ENCODE peak calls at places on chromosomes 3 and 15, in four cellular contexts. J, Y, F and W are unnamed samples.

GRCh38 chr15:40467260-40467615 is 3.5 kb upstream of the CHST14 start:
- DNase-seq in J (no peak), Y (no peak), F (no peak), W (no peak)

GRCh38 chr15:80480171-80480811 is 76.1 kb downstream of the ARNT2 start:
- DNase-seq in J (no peak), Y (no peak), F (no peak), W (no peak)

GRCh38 chr3:37465174-37465573 is 290.8 kb upstream of the LRRFIP2 start:
- DNase-seq in J (no peak), Y (no peak), F (no peak), W (no peak)

GRCh38 chr15:25775317-25775912 is 87.7 kb downstream of the ATP10A start:
- DNase-seq in J (peak), Y (no peak), F (peak), W (no peak)

GRCh38 chr3:46312996-46313395 is 40.9 kb upstream of the CCR2 start:
- DNase-seq in J (no peak), Y (no peak), F (no peak), W (no peak)

GRCh38 chr15:95557226-95558046 is 773.1 kb upstream of the NR2F2 start:
- DNase-seq in J (peak), Y (peak), F (peak), W (peak)

GRCh38 chr3:136994772-136995516 is 37.2 kb downstream of the IL20RB start:
- DNase-seq in J (peak), Y (no peak), F (no peak), W (peak)

GRCh38 chr3:152760024-152760563 is 74.8 kb upstream of the P2RY1 start:
- DNase-seq in J (no peak), Y (no peak), F (peak), W (no peak)

GRCh38 chr3:11734-12133 is 184.8 kb upstream of the CHL1 start:
- DNase-seq in J (no peak), Y (no peak), F (no peak), W (no peak)

GRCh38 chr3:190697901-190698300 is 164.6 kb downstream of the GMNC start:
- DNase-seq in J (peak), Y (no peak), F (no peak), W (no peak)

GRCh38 chr3:69821133-69821532 is 81.9 kb downstream of the MITF start:
- DNase-seq in J (no peak), Y (no peak), F (no peak), W (no peak)

GRCh38 chr3:69817988-69818387 is 78.7 kb downstream of the MITF start:
- DNase-seq in J (no peak), Y (no peak), F (no peak), W (no peak)

GRCh38 chr3:69819283-69819682 is 80.0 kb downstream of the MITF start:
- DNase-seq in J (no peak), Y (no peak), F (no peak), W (no peak)

GRCh38 chr3:69811452-69812401 is 72.5 kb downstream of the MITF start:
- DNase-seq in J (no peak), Y (no peak), F (no peak), W (no peak)

DNA sequence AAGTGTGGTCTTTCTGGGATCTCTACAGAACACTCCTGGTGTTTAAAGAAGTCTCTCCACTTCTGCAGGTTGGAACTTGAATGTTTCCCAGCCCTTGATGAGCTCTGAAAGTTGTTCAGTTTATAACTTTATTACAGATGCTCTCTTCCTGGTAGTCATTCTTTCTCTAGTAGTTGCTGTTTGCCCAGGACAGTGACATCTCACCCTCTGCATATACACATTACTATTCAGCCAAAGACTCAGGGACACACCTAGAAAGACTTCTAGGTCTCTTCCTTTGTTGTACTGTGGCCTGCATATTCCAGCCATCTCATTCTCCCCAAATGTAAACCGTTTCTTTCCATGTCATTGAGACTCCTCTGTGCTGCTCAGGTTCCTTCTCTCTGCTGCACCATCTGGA is 76.7 kb downstream of the MITF start:
- DNase-seq in J (no peak), Y (no peak), F (no peak), W (no peak)
- TF ChIP-seq FOS in J (no peak), Y (no peak), F (no peak), W (no peak)

GRCh38 chr3:149584236-149584635 is 73.6 kb downstream of the WWTR1 start:
- DNase-seq in J (no peak), Y (no peak), F (no peak), W (no peak)

GRCh38 chr3:149579838-149580542 is 77.8 kb downstream of the WWTR1 start:
- DNase-seq in J (peak), Y (no peak), F (no peak), W (peak)

GRCh38 chr3:149581248-149581647 is 76.6 kb downstream of the WWTR1 start:
- DNase-seq in J (no peak), Y (no peak), F (no peak), W (no peak)

GRCh38 chr3:149581681-149582349 is 76.0 kb downstream of the WWTR1 start:
- DNase-seq in J (peak), Y (peak), F (no peak), W (peak)

GRCh38 chr3:149582395-149582794 is 75.4 kb downstream of the WWTR1 start:
- DNase-seq in J (no peak), Y (no peak), F (no peak), W (no peak)
- H2AFZ ChIP-seq in J (no peak), Y (no peak), F (no peak), W (no peak)

DNA sequence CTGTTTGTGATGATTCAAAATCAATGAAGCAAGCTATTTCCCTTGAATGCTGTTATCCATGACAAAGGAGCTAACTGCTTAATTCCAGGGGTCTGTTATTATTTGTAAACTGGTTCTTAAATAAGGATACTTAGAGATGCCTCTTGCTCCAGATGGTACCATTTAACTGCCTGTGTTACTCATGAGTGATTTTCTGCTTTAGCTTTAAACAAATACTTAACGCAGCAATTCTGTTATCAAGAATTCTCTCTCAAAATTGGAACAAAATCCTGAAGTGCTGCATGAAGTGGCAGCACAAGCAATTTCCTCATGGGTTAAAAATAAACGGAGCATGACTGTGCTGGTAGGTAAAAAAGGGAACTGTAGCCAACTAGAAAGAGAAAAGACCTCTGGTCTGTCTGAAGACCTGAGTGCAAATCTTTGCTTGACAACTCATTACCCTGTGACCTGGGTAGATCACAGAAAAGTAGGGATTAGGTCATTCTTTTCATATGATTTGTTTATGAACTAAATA is 62.5 kb upstream of the GBE1 start:
- DNase-seq in J (no peak), Y (no peak), F (peak), W (no peak)
- TF ChIP-seq FOS in J (no peak), Y (no peak), F (no peak), W (no peak)

DNA sequence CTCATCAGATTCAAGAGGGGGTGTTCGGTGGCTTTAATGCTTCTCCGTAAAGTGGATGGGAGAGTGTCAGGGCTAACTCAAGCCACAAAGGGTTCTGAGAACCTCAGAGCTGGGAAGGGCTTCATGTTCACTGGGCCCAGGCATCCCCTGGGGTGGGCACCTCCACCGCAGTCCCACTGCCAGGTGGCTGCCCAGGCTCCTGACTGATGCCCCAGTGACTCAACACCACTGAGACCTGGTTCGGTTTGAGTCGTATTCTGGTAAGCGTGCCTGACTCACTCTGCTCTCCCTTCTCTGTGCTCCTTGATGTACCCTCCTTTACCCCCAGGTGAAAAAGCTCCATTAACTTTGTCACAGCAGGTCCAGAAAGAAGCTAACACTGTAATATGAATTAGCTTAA is 304.6 kb downstream of the RPLP1 start:
- DNase-seq in J (peak), Y (no peak), F (no peak), W (no peak)
- H2AFZ ChIP-seq in J (no peak), Y (no peak), F (no peak), W (no peak)

DNA sequence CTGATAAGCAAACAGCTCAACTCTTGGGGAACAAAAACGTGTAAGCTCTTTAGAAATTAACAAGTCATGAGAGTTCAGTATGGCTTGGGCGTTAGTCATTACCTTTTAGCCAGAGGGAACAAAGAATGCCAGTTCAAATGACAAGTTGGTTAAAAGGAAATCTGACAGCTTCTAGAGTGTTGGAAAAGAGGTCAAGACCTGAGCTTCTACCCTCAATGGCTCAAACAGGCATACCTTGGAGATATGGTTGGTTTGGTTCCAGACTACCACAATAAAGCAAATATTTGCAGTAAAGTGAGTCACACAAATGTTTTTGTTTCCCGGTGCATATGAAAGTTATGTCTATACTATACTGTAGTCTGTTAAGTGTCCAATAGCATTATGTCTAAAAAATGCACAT is 136.1 kb downstream of the CACNA1D start:
- DNase-seq in J (no peak), Y (no peak), F (no peak), W (no peak)
- TF ChIP-seq FOS in J (no peak), Y (no peak), F (no peak), W (no peak)

DNA sequence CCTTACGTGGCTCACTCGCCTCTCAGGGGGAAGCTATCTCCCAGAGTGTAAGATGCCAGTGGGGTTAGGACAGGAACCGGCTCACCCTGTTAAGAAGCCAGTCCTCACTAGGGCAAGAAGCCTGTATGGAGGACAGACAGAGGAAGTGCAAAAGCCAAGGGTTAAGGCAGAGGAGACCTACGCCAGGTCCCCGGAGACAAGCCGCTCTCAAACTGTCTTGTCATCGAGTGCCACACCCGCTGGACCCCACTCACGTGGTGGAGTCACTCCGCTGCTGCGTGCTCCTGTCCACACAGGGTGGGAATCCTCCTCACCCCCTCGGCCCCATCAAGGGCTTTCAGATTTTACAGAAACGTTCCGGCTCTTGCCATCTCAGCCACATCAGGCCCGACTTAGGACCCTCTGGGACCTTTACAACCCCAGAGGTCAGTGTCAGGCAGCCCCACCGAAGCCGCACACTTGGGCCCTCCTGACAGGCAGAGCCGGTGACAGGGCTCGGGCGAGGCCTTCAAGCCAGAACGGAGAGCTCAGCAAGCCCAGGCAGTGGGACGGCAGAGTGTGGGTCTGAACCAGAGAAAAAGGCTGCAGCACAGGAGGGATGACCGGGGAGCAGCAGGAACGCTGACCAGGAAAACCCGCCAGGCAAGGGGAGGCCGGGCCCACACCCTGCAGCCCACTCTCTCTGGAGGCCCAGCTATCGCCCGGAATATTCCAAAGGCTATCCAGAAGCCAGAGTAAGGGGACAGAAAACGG is 61.7 kb downstream of the XXYLT1 start:
- DNase-seq in J (peak), Y (no peak), F (no peak), W (no peak)
- H2AFZ ChIP-seq in J (peak), Y (peak), F (no peak), W (no peak)

GRCh38 chr15:88648357-88649214 is 9.8 kb downstream of the ISG20 start:
- DNase-seq in J (peak), Y (no peak), F (no peak), W (no peak)
- TF ChIP-seq FOS in J (no peak), Y (no peak), F (no peak), W (no peak)

GRCh38 chr3:71546781-71547180 is 36.7 kb downstream of the FOXP1 start:
- DNase-seq in J (no peak), Y (no peak), F (no peak), W (no peak)

GRCh38 chr3:71541313-71541712 is 42.2 kb downstream of the FOXP1 start:
- DNase-seq in J (peak), Y (peak), F (no peak), W (peak)

GRCh38 chr3:71542548-71543370 is 40.8 kb downstream of the FOXP1 start:
- DNase-seq in J (peak), Y (peak), F (no peak), W (peak)

GRCh38 chr3:71545330-71545729 is 38.2 kb downstream of the FOXP1 start:
- DNase-seq in J (peak), Y (no peak), F (no peak), W (no peak)

DNA sequence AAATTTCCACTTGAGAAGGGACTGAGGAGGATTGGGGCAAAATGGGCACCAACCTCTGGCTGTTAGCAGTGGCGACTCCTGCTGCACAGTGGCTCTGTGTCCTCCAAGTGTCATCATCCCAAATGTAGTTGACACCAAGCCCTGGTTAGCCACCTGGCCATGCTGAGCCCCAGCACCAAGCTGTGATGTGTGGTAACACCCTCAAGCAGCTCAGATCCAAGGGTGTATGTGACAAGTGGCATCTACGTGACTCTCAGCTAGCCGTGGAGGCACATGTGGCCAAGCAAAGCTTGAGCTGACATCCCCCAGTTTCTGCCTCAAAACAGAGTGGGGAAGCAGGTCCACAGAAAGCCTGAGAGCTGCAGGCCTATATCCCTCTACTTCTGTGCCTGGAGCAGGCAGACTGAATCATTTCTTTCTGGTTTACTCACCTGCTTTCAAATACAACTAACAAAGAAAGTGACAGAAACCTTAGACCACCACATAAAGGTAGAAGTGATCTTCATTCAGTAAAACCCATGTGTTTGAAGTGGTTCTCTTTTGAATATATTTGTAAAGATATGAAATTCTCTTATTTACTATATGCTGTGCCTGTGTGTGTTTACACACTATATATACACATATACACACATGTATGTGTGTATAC is 40.0 kb downstream of the FOXP1 start:
- DNase-seq in J (no peak), Y (no peak), F (no peak), W (no peak)
- H2AFZ ChIP-seq in J (peak), Y (peak), F (no peak), W (no peak)

GRCh38 chr3:71718069-71718468 is 7.1 kb downstream of the EIF4E3 start:
- DNase-seq in J (no peak), Y (no peak), F (no peak), W (no peak)
- TF ChIP-seq FOS in J (no peak), Y (no peak), F (no peak), W (no peak)